ENCODE peak calls at places on chromosomes 2 and 18, in eight cellular contexts. P, S, H, I, C, A, D and X are unnamed samples.
A peak's percentile ranks its signal among the peaks of the same experiment; 100 is the strongest.

GRCh38 chr18:71529708-71530303 is 1014.3 kb downstream of the CBLN2 start:
- DNase-seq in S (peak; percentile 61), A (peak; percentile 15), D (no peak), C (no peak), H (no peak), I (no peak), P (no peak), X (peak; percentile 0)

GRCh38 chr18:26575865-26576217 is 27.5 kb upstream of the KCTD1 start:
- DNase-seq in C (no peak), A (no peak), H (no peak), D (no peak), S (no peak), I (no peak), P (no peak), X (no peak)

GRCh38 chr2:110994250-110994961 is 126.3 kb upstream of the BCL2L11 start:
- DNase-seq in I (no peak), S (no peak), A (peak; percentile 6), D (no peak), P (no peak), H (no peak), C (no peak), X (no peak)

GRCh38 chr2:71689393-71689792 is 236.0 kb downstream of the DYSF start:
- DNase-seq in D (no peak), S (no peak), H (no peak), I (no peak), C (no peak), P (no peak), A (no peak), X (no peak)

GRCh38 chr2:25480561-25480960 is 138.8 kb upstream of the DNMT3A start:
- DNase-seq in S (no peak), P (no peak), D (no peak), A (no peak), H (no peak), I (no peak), C (no peak), X (no peak)

GRCh38 chr18:23850215-23850614 is 161.0 kb downstream of the LAMA3 start:
- DNase-seq in D (no peak), C (no peak), P (no peak), I (no peak), A (no peak), S (no peak), H (no peak), X (no peak)

GRCh38 chr2:145292166-145292565 is 772.2 kb upstream of the ZEB2 start:
- DNase-seq in D (no peak), C (no peak), P (no peak), I (no peak), A (no peak), S (no peak), H (no peak), X (no peak)

GRCh38 chr2:39948016-39948719 is 169.1 kb upstream of the THUMPD2 start:
- DNase-seq in C (no peak), S (peak; percentile 5), H (no peak), I (no peak), P (no peak), D (peak; percentile 36), A (peak; percentile 12), X (peak; percentile 29)

GRCh38 chr2:160209457-160209856 is 9.4 kb upstream of the ITGB6 start:
- DNase-seq in S (peak; percentile 88), C (no peak), D (peak; percentile 98), I (no peak), H (no peak), P (no peak), A (peak; percentile 88), X (peak; percentile 88)

GRCh38 chr2:37318401-37318800 is 6.2 kb downstream of the PRKD3 start:
- DNase-seq in S (peak; percentile 64), I (no peak), A (peak; percentile 70), D (peak; percentile 46), P (no peak), H (no peak), C (no peak), X (peak; percentile 82)

GRCh38 chr2:220068877-220069276 is 441.4 kb downstream of the SLC4A3 start:
- DNase-seq in I (no peak), D (no peak), A (no peak), P (no peak), S (no peak), C (no peak), H (no peak), X (no peak)

GRCh38 chr2:103991591-103991990 is 862.3 kb upstream of the POU3F3 start:
- DNase-seq in A (no peak), S (no peak), H (no peak), C (no peak), D (no peak), I (no peak), P (no peak), X (no peak)

GRCh38 chr2:159684796-159685195 is 27.5 kb upstream of the MARCHF7 start:
- DNase-seq in C (no peak), P (no peak), I (no peak), H (no peak), S (peak; percentile 65), A (peak; percentile 57), D (peak; percentile 14), X (peak; percentile 28)

GRCh38 chr18:47944972-47945843 is 14.7 kb upstream of the SMAD2 start:
- DNase-seq in D (no peak), A (peak; percentile 60), C (no peak), I (no peak), P (no peak), S (peak; percentile 64), H (no peak), X (peak; percentile 46)

GRCh38 chr18:24403076-24403475 is 5.5 kb upstream of the OSBPL1A start:
- DNase-seq in D (no peak), S (no peak), C (no peak), A (no peak), P (no peak), H (no peak), I (no peak), X (no peak)

GRCh38 chr2:117128471-117128870 is 686.0 kb upstream of the DDX18 start:
- DNase-seq in A (no peak), P (no peak), D (no peak), I (no peak), S (no peak), H (no peak), C (no peak), X (no peak)

GRCh38 chr2:158644139-158644538 is 151.0 kb upstream of the DAPL1 start:
- DNase-seq in S (peak; percentile 81), I (no peak), A (peak; percentile 76), H (no peak), D (peak; percentile 50), C (no peak), P (no peak), X (peak; percentile 46)

GRCh38 chr2:156327835-156328401 is 4.6 kb downstream of the NR4A2 start:
- DNase-seq in I (peak; percentile 9), D (no peak), C (no peak), S (no peak), P (no peak), H (no peak), A (no peak), X (no peak)
- H3K4me3 ChIP-seq in I (no peak overlapping the region), D (no peak overlapping the region), C (no peak overlapping the region), S (no peak overlapping the region), P (peak overlapping the region; percentile 18), H (no peak overlapping the region), A (no peak overlapping the region), X (no peak overlapping the region)

GRCh38 chr2:30022444-30023071 is 101.2 kb upstream of the ALK start:
- DNase-seq in S (no peak), D (no peak), P (no peak), A (no peak), H (no peak), I (no peak), C (no peak), X (no peak)
- H3K4me3 ChIP-seq in S (no peak overlapping the region), D (no peak overlapping the region), P (no peak overlapping the region), A (no peak overlapping the region), H (no peak overlapping the region), I (no peak overlapping the region), C (no peak overlapping the region), X (no peak overlapping the region)

GRCh38 chr2:55617160-55618024 is at the start of gene PPP4R3B:
- DNase-seq in I (peak; percentile 98), S (peak; percentile 100), D (peak; percentile 99), P (peak; percentile 96), C (peak; percentile 98), H (peak; percentile 96), A (peak; percentile 100), X (peak; percentile 100)

GRCh38 chr2:55618649-55619055 is 1.2 kb upstream of the PPP4R3B start:
- DNase-seq in H (no peak), I (peak; percentile 54), P (peak; percentile 13), S (peak; percentile 63), A (peak; percentile 63), D (no peak), C (peak; percentile 58), X (peak; percentile 46)

GRCh38 chr2:55621802-55622201 is 4.4 kb upstream of the PPP4R3B start:
- DNase-seq in I (no peak), P (no peak), H (no peak), D (no peak), A (no peak), C (no peak), S (no peak), X (no peak)

GRCh38 chr2:55618025-55618648 is 715 bp upstream of the PPP4R3B start:
- DNase-seq in D (no peak), P (no peak), A (peak; percentile 12), S (peak; percentile 10), C (no peak), H (no peak), I (peak; percentile 26), X (peak; percentile 30)

DNA sequence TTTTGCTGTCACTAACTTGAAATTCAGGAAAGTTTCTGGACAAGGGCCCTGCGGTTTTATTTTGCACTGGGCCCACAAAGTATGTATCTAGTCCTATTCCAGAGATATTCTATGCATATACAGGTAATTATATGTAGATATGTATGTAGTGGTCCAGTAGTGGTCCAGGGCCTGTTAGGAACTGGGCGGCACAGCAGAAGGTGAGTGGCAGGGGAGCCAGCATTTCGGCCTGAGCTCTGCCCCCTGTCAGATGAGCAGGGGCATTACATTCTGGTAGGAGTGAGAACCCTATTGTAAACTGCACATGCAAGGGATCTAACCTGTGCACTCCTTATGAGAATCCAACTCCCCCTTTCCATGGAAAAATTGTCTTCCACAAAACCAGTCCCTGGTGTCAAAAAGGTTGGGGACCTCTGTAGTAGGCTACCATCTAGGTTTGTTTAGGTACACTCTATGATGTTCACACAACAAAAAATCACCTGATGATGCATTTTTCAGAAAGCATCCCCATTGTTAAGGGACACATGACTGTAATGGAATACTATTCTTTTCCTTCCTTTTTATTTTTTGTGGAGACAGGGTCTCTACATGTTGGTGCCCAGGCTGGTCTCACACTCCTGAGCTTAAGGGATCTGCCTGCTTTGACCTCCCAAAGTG is 2.8 kb upstream of the PPP4R3B start:
- DNase-seq in H (no peak), D (no peak), S (peak; percentile 31), I (peak; percentile 6), A (peak; percentile 16), P (no peak), C (no peak), X (no peak)
- H3K4me3 ChIP-seq in H (no peak overlapping the region), D (no peak overlapping the region), S (no peak overlapping the region), I (no peak overlapping the region), A (no peak overlapping the region), P (no peak overlapping the region), C (peak overlapping the region; percentile 4), X (no peak overlapping the region)

DNA sequence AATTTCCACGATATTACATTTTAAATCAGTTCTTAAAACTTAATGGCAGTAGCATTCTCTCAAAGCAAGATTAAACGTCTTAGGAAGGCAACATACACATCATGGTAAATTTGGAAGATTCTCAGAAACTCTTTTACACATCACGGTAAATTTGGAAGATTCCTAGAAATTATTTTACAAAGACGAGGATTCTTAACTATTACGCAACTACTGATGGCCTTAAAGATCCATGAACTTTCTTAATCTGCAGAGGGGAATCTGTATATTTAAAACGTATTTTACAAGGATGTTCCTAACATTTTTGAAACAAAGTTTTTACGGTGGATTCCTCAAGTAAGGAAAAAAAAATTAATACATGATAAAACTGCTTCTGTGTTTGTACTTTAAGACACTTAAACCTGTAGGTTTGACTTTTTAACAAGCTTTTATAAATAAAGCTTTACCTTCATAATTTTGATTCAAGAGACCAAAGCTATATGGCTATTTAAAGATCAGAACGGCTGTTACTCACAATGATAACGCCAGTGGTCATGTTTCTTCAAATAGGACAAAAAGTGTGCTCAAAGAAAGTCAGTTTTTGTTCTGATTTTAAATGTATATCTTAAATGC is 1.7 kb downstream of the ATF2 start:
- DNase-seq in S (no peak), D (no peak), I (no peak), H (no peak), A (no peak), P (no peak), C (no peak), X (peak; percentile 46)
- H3K4me3 ChIP-seq in S (peak overlapping the region; percentile 100), D (peak overlapping the region; percentile 100), I (peak overlapping the region; percentile 83), H (no peak overlapping the region), A (peak overlapping the region; percentile 79), P (no peak overlapping the region), C (peak overlapping the region; percentile 95), X (peak overlapping the region; percentile 100)